ENCODE peak calls at places on chromosomes 13 and 19, in six cellular contexts. A is B cell, Y is neural progenitor cell, P is GM06990, W is psoas muscle, X is BJ. Q is an unnamed sample.

GRCh38 chr13:43356566-43356965 is 333.2 kb downstream of the DNAJC15 start:
- DNase-seq in A (no peak), Y (no peak), P (no peak), W (no peak), X (no peak), Q (no peak)

GRCh38 chr19:48660854-48661731 is 11.7 kb downstream of the NTN5 start:
- DNase-seq in A (peak), Y (peak), P (peak), W (peak), X (peak), Q (peak)

GRCh38 chr13:90547272-90547790 is 800.2 kb upstream of the MIR17HG start:
- DNase-seq in A (no peak), Y (no peak), P (no peak), W (no peak), X (no peak), Q (no peak)

GRCh38 chr13:113061796-113062425 is 43.7 kb upstream of the F7 start:
- DNase-seq in A (no peak), Y (no peak), P (no peak), W (peak), X (no peak), Q (no peak)

GRCh38 chr13:83499286-83499685 is 383.0 kb downstream of the SLITRK1 start:
- DNase-seq in A (no peak), Y (no peak), P (no peak), W (no peak), X (no peak), Q (no peak)

GRCh38 chr19:4058696-4059492 is 7.8 kb downstream of the ZBTB7A start:
- DNase-seq in A (no peak), Y (no peak), P (no peak), W (peak), X (no peak), Q (no peak)

GRCh38 chr19:46080561-46080960 is 39.8 kb upstream of the IGFL4 start:
- DNase-seq in A (no peak), Y (no peak), P (no peak), W (no peak), X (peak), Q (no peak)

GRCh38 chr19:30111051-30111450 is 169.0 kb downstream of the URI1 start:
- DNase-seq in A (no peak), Y (no peak), P (no peak), W (no peak), X (no peak), Q (no peak)

GRCh38 chr19:48746738-48747575 is at the start of gene IZUMO1:
- DNase-seq in A (peak), Y (peak), P (peak), W (peak), X (peak), Q (peak)

GRCh38 chr13:113211774-113212173 is 2.4 kb downstream of the CUL4A start:
- DNase-seq in A (no peak), Y (peak), P (no peak), W (no peak), X (no peak), Q (no peak)

GRCh38 chr19:28905996-28906395 is 307.0 kb downstream of the UQCRFS1 start:
- DNase-seq in A (no peak), Y (no peak), P (no peak), W (no peak), X (no peak), Q (no peak)

GRCh38 chr19:11323601-11324078 is 15.8 kb downstream of the RAB3D start:
- DNase-seq in A (no peak), Y (no peak), P (no peak), W (no peak), X (no peak), Q (no peak)

GRCh38 chr13:30766957-30767603 is 31.7 kb downstream of the ALOX5AP start:
- DNase-seq in A (peak), Y (no peak), P (peak), W (no peak), X (no peak), Q (peak)

GRCh38 chr19:51323481-51323891 is 12.0 kb downstream of the IGLON5 start:
- DNase-seq in A (no peak), Y (no peak), P (no peak), W (no peak), X (no peak), Q (no peak)

GRCh38 chr13:44272692-44273091 is 100.9 kb upstream of the SERP2 start:
- DNase-seq in A (no peak), Y (no peak), P (no peak), W (no peak), X (no peak), Q (no peak)

GRCh38 chr19:751501-752341 is 809 bp downstream of the MISP start:
- DNase-seq in A (no peak), Y (no peak), P (no peak), W (no peak), X (peak), Q (no peak)

GRCh38 chr19:12721656-12722565 is 1.8 kb downstream of the TNPO2 start:
- DNase-seq in A (peak), Y (peak), P (peak), W (peak), X (no peak), Q (peak)

GRCh38 chr19:18659281-18660050 is 22.6 kb downstream of the KLHL26 start:
- DNase-seq in A (peak), Y (no peak), P (no peak), W (peak), X (no peak), Q (no peak)

GRCh38 chr13:23514076-23514475 is 56.1 kb upstream of the TNFRSF19 start:
- DNase-seq in A (no peak), Y (no peak), P (no peak), W (no peak), X (no peak), Q (no peak)

GRCh38 chr13:23516190-23516589 is 54.0 kb upstream of the TNFRSF19 start:
- DNase-seq in A (no peak), Y (peak), P (no peak), W (no peak), X (no peak), Q (no peak)

GRCh38 chr13:23516706-23517105 is 53.5 kb upstream of the TNFRSF19 start:
- DNase-seq in A (no peak), Y (no peak), P (no peak), W (no peak), X (no peak), Q (no peak)

GRCh38 chr13:23513460-23513859 is 56.8 kb upstream of the TNFRSF19 start:
- DNase-seq in A (no peak), Y (no peak), P (no peak), W (no peak), X (no peak), Q (no peak)

GRCh38 chr13:23515116-23515515 is 55.1 kb upstream of the TNFRSF19 start:
- DNase-seq in A (no peak), Y (no peak), P (no peak), W (no peak), X (no peak), Q (no peak)
- TF ChIP-seq CTCF in A (no peak), Y (no peak), P (no peak), W (no peak), X (no peak), Q (no peak)

DNA sequence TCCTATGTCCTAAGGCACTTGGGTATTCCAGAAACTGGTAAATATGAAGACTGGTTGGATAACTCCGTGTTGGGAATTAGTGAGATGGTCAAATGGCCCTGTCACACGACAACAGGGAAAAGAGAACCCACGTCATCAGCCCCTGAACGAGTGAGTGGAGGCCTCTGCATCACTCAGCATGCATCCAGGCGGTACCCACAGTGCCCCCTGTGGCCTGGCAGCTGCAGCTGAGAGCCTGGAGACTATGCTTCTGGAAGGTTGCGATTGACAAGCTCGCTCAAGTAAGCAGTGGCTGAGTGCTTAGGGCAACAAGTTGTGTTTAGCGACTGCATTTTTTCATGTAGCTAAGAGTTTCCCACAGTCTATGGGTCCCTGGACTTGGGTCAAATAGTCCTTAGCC is 55.9 kb downstream of the COL4A2 start:
- DNase-seq in A (no peak), Y (peak), P (no peak), W (no peak), X (no peak), Q (no peak)
- TF ChIP-seq CTCF in A (no peak), Y (peak), P (peak), W (no peak), X (peak), Q (peak)

GRCh38 chr13:68304287-68304893 is 1074.3 kb upstream of the PCDH9 start:
- DNase-seq in A (peak), Y (peak), P (no peak), W (no peak), X (no peak), Q (peak)
- TF ChIP-seq CTCF in A (peak), Y (peak), P (peak), W (peak), X (no peak), Q (peak)

GRCh38 chr13:39729161-39729560 is 73.7 kb downstream of the COG6 start:
- DNase-seq in A (no peak), Y (no peak), P (no peak), W (no peak), X (no peak), Q (no peak)
- TF ChIP-seq CTCF in A (no peak), Y (no peak), P (no peak), W (no peak), X (no peak), Q (no peak)

GRCh38 chr13:108176685-108177274 is 38.6 kb downstream of the LIG4 start:
- DNase-seq in A (peak), Y (peak), P (no peak), W (no peak), X (no peak), Q (peak)
- TF ChIP-seq CTCF in A (peak), Y (peak), P (peak), W (peak), X (peak), Q (peak)

DNA sequence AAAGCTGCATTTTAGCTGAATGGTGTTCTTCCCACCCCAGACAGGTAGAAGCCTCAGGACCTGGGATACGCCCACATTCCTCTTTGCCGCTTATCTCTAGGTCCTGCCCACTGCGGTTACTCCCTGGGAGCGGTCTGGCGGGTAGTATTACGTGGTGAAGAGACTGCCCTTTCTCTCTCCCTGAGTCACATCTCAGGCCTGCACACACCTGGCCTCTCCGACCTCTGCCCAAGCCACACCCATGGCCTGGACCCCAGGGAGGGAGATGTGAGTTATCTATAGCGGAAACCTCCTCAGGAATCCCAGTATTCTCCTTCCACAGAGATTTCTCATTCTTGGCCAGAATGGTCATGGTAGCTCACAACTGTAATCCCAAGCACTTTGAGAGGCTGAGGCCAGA is 17.3 kb downstream of the RHPN2 start:
- DNase-seq in A (no peak), Y (no peak), P (no peak), W (no peak), X (no peak), Q (no peak)
- TF ChIP-seq CTCF in A (no peak), Y (no peak), P (no peak), W (no peak), X (no peak), Q (no peak)

DNA sequence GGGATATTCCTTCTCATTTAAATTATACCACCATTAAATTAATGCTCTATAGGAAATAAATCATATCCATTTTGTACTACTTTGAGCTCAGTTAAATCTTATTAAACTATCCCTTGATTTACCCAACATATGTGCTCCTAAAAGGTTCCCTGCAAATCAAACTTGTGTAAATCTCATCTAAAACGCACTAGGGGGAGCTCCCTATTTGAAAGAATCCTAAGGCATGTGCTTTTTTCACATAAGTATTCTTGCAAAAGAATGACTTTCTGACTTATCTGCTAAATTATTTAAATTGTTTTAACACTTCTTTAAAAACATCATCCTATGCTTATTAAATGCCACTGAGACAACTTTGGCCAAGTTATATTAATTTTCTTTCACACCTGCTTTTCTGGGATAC is 7.9 kb downstream of the INTS6 start:
- DNase-seq in A (no peak), Y (no peak), P (no peak), W (no peak), X (no peak), Q (no peak)
- TF ChIP-seq CTCF in A (peak), Y (peak), P (no peak), W (no peak), X (peak), Q (no peak)

Q was measured in GM12865.